ENCODE peak calls at places on chromosomes 4 and X, in six cellular contexts. I, R, E, V, S and Z are unnamed samples.

GRCh38 chrX:68665502-68665901 is 18.0 kb downstream of the STARD8 start:
- DNase-seq in I (no peak), R (no peak), E (no peak), V (no peak), S (no peak), Z (peak)

GRCh38 chrX:31546130-31546529 is 474.3 kb upstream of the FTHL17 start:
- DNase-seq in I (peak), R (peak), E (no peak), V (no peak), S (no peak), Z (no peak)

GRCh38 chr4:186144180-186144579 is 39.7 kb downstream of the FAM149A start:
- DNase-seq in I (no peak), R (no peak), E (no peak), V (peak), S (no peak), Z (peak)

GRCh38 chr4:135120190-135120589 is 918.6 kb upstream of the PABPC4L start:
- DNase-seq in I (no peak), R (no peak), E (no peak), V (no peak), S (no peak), Z (no peak)

GRCh38 chr4:49516796-49517195 is 530.7 kb downstream of the CWH43 start:
- DNase-seq in I (no peak), R (no peak), E (no peak), V (no peak), S (no peak), Z (peak)

GRCh38 chr4:67933755-67934154 is 29.5 kb downstream of the TMPRSS11A start:
- DNase-seq in I (no peak), R (no peak), E (no peak), V (no peak), S (no peak), Z (no peak)

GRCh38 chrX:116284383-116284782 is 113.8 kb downstream of the AGTR2 start:
- DNase-seq in I (no peak), R (no peak), E (no peak), V (no peak), S (no peak), Z (no peak)

GRCh38 chr4:187179086-187180070 is 455.7 kb upstream of the FAT1 start:
- DNase-seq in I (no peak), R (no peak), E (no peak), V (no peak), S (no peak), Z (no peak)

GRCh38 chr4:110586137-110586850 is 36.6 kb downstream of the PITX2 start:
- DNase-seq in I (no peak), R (peak), E (no peak), V (peak), S (no peak), Z (no peak)